ENCODE peak calls at places on chromosomes 2 and 18, in seven cellular contexts. One of them, this sample, is unnamed.

GRCh38 chr18:3059272-3059671 is 46.3 kb upstream of the LPIN2 start:
- DNase-seq in psoas muscle: no peak
- DNase-seq in endothelial cell: no peak
- DNase-seq in neural progenitor cell: no peak
- DNase-seq in CD8-positive, alpha-beta T cell: no peak
- DNase-seq in fibroblast of villous mesenchyme: no peak
- DNase-seq in ovary: no peak
- DNase-seq in this sample: no peak

GRCh38 chr2:135843671-135844070 is 6.7 kb upstream of the LCT start:
- DNase-seq in ovary: no peak
- DNase-seq in neural progenitor cell: no peak
- DNase-seq in fibroblast of villous mesenchyme: no peak
- DNase-seq in psoas muscle: no peak
- DNase-seq in CD8-positive, alpha-beta T cell: no peak
- DNase-seq in endothelial cell: no peak
- DNase-seq in this sample: no peak

GRCh38 chr2:112720785-112721184 is at the start of gene NT5DC4:
- DNase-seq in CD8-positive, alpha-beta T cell: no peak
- DNase-seq in endothelial cell: no peak
- DNase-seq in ovary: no peak
- DNase-seq in fibroblast of villous mesenchyme: no peak
- DNase-seq in neural progenitor cell: no peak
- DNase-seq in psoas muscle: no peak
- DNase-seq in this sample: peak

GRCh38 chr2:9341351-9341887 is 81.9 kb downstream of the ITGB1BP1 start:
- DNase-seq in neural progenitor cell: no peak
- DNase-seq in CD8-positive, alpha-beta T cell: no peak
- DNase-seq in fibroblast of villous mesenchyme: no peak
- DNase-seq in psoas muscle: no peak
- DNase-seq in ovary: no peak
- DNase-seq in endothelial cell: no peak
- DNase-seq in this sample: no peak

GRCh38 chr2:207619764-207620203 is 5.4 kb downstream of the METTL21A start:
- DNase-seq in CD8-positive, alpha-beta T cell: no peak
- DNase-seq in fibroblast of villous mesenchyme: no peak
- DNase-seq in psoas muscle: no peak
- DNase-seq in endothelial cell: no peak
- DNase-seq in neural progenitor cell: no peak
- DNase-seq in ovary: no peak
- DNase-seq in this sample: no peak

GRCh38 chr2:173161040-173161439 is 85.4 kb downstream of the MAP3K20 start:
- DNase-seq in fibroblast of villous mesenchyme: peak
- DNase-seq in CD8-positive, alpha-beta T cell: no peak
- DNase-seq in neural progenitor cell: no peak
- DNase-seq in psoas muscle: no peak
- DNase-seq in endothelial cell: no peak
- DNase-seq in ovary: no peak
- DNase-seq in this sample: no peak

GRCh38 chr2:23418490-23418911 is 33.5 kb downstream of the KLHL29 start:
- DNase-seq in CD8-positive, alpha-beta T cell: no peak
- DNase-seq in fibroblast of villous mesenchyme: peak
- DNase-seq in endothelial cell: no peak
- DNase-seq in psoas muscle: no peak
- DNase-seq in neural progenitor cell: no peak
- DNase-seq in ovary: no peak
- DNase-seq in this sample: peak

GRCh38 chr2:149225446-149225845 is 104.9 kb upstream of the LYPD6 start:
- DNase-seq in endothelial cell: no peak
- DNase-seq in fibroblast of villous mesenchyme: peak
- DNase-seq in neural progenitor cell: no peak
- DNase-seq in ovary: no peak
- DNase-seq in psoas muscle: no peak
- DNase-seq in CD8-positive, alpha-beta T cell: no peak
- DNase-seq in this sample: no peak

GRCh38 chr2:43097650-43098049 is 128.8 kb downstream of the ZFP36L2 start:
- DNase-seq in endothelial cell: no peak
- DNase-seq in CD8-positive, alpha-beta T cell: no peak
- DNase-seq in neural progenitor cell: no peak
- DNase-seq in ovary: no peak
- DNase-seq in fibroblast of villous mesenchyme: no peak
- DNase-seq in psoas muscle: no peak
- DNase-seq in this sample: no peak

GRCh38 chr2:25685030-25685429 is 11.7 kb upstream of the DTNB start:
- DNase-seq in neural progenitor cell: no peak
- DNase-seq in CD8-positive, alpha-beta T cell: no peak
- DNase-seq in psoas muscle: no peak
- DNase-seq in ovary: no peak
- DNase-seq in fibroblast of villous mesenchyme: no peak
- DNase-seq in endothelial cell: no peak
- DNase-seq in this sample: no peak

GRCh38 chr2:237955640-237956401 is 11.0 kb upstream of the UBE2F start:
- DNase-seq in fibroblast of villous mesenchyme: no peak
- DNase-seq in ovary: no peak
- DNase-seq in endothelial cell: no peak
- DNase-seq in CD8-positive, alpha-beta T cell: no peak
- DNase-seq in neural progenitor cell: peak
- DNase-seq in psoas muscle: no peak
- DNase-seq in this sample: no peak

GRCh38 chr2:210287301-210287700 is 27.7 kb downstream of the MYL1 start:
- DNase-seq in endothelial cell: no peak
- DNase-seq in fibroblast of villous mesenchyme: no peak
- DNase-seq in ovary: no peak
- DNase-seq in neural progenitor cell: peak
- DNase-seq in CD8-positive, alpha-beta T cell: no peak
- DNase-seq in psoas muscle: no peak
- DNase-seq in this sample: no peak

GRCh38 chr2:233966388-233966787 is 49.2 kb downstream of the TRPM8 start:
- DNase-seq in psoas muscle: no peak
- DNase-seq in ovary: no peak
- DNase-seq in fibroblast of villous mesenchyme: no peak
- DNase-seq in CD8-positive, alpha-beta T cell: no peak
- DNase-seq in neural progenitor cell: no peak
- DNase-seq in endothelial cell: no peak
- DNase-seq in this sample: no peak

GRCh38 chr2:241199286-241199685 is 10.8 kb downstream of the ANO7 start:
- DNase-seq in psoas muscle: no peak
- DNase-seq in fibroblast of villous mesenchyme: no peak
- DNase-seq in ovary: no peak
- DNase-seq in endothelial cell: no peak
- DNase-seq in neural progenitor cell: no peak
- DNase-seq in CD8-positive, alpha-beta T cell: no peak
- DNase-seq in this sample: no peak

GRCh38 chr2:237198144-237198900 is 112.6 kb downstream of the COPS8 start:
- DNase-seq in psoas muscle: no peak
- DNase-seq in CD8-positive, alpha-beta T cell: no peak
- DNase-seq in ovary: no peak
- DNase-seq in endothelial cell: no peak
- DNase-seq in neural progenitor cell: no peak
- DNase-seq in fibroblast of villous mesenchyme: peak
- DNase-seq in this sample: no peak

GRCh38 chr2:46050489-46050888 is 246.7 kb upstream of the EPAS1 start:
- DNase-seq in fibroblast of villous mesenchyme: no peak
- DNase-seq in neural progenitor cell: no peak
- DNase-seq in CD8-positive, alpha-beta T cell: no peak
- DNase-seq in psoas muscle: no peak
- DNase-seq in ovary: no peak
- DNase-seq in endothelial cell: no peak
- DNase-seq in this sample: no peak
- TF ChIP-seq CTCF in fibroblast of villous mesenchyme: no peak
- TF ChIP-seq CTCF in neural progenitor cell: peak
- TF ChIP-seq CTCF in CD8-positive, alpha-beta T cell: no peak
- TF ChIP-seq CTCF in psoas muscle: no peak
- TF ChIP-seq CTCF in ovary: no peak
- TF ChIP-seq CTCF in endothelial cell: peak
- TF ChIP-seq CTCF in this sample: no peak

GRCh38 chr2:67237288-67237687 is 159.8 kb upstream of the ETAA1 start:
- DNase-seq in neural progenitor cell: no peak
- DNase-seq in ovary: no peak
- DNase-seq in endothelial cell: no peak
- DNase-seq in psoas muscle: no peak
- DNase-seq in fibroblast of villous mesenchyme: no peak
- DNase-seq in CD8-positive, alpha-beta T cell: no peak
- DNase-seq in this sample: no peak
- TF ChIP-seq CTCF in neural progenitor cell: peak
- TF ChIP-seq CTCF in ovary: no peak
- TF ChIP-seq CTCF in endothelial cell: no peak
- TF ChIP-seq CTCF in psoas muscle: no peak
- TF ChIP-seq CTCF in fibroblast of villous mesenchyme: peak
- TF ChIP-seq CTCF in CD8-positive, alpha-beta T cell: no peak
- TF ChIP-seq CTCF in this sample: no peak

DNA sequence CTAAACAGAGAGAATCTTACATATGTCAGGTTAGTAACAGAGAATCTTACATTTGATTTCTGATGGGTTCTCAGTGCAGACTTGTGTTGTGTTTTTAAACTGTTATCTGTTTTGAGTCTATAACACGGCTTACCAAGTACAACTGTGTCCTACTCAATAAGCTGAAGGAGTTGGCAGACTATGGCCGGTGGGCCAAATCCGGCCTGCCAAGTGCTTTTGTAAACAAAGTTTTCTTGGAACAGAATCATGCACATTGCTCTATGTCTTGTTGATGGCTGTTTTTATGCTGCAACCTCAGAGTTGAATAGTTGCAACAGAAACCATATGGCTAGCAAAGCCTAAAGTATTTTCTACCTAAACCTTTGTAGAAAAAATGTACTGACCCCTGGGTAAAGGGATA is 75.1 kb downstream of the CD8B2 start:
- DNase-seq in ovary: no peak
- DNase-seq in endothelial cell: no peak
- DNase-seq in psoas muscle: no peak
- DNase-seq in neural progenitor cell: no peak
- DNase-seq in fibroblast of villous mesenchyme: no peak
- DNase-seq in CD8-positive, alpha-beta T cell: no peak
- DNase-seq in this sample: peak
- TF ChIP-seq CTCF in ovary: no peak
- TF ChIP-seq CTCF in endothelial cell: no peak
- TF ChIP-seq CTCF in psoas muscle: no peak
- TF ChIP-seq CTCF in neural progenitor cell: no peak
- TF ChIP-seq CTCF in fibroblast of villous mesenchyme: no peak
- TF ChIP-seq CTCF in CD8-positive, alpha-beta T cell: no peak
- TF ChIP-seq CTCF in this sample: no peak

GRCh38 chr2:99666256-99666655 is 176.4 kb upstream of the REV1 start:
- DNase-seq in CD8-positive, alpha-beta T cell: no peak
- DNase-seq in endothelial cell: no peak
- DNase-seq in fibroblast of villous mesenchyme: no peak
- DNase-seq in psoas muscle: no peak
- DNase-seq in neural progenitor cell: no peak
- DNase-seq in ovary: no peak
- DNase-seq in this sample: no peak
- TF ChIP-seq CTCF in CD8-positive, alpha-beta T cell: no peak
- TF ChIP-seq CTCF in endothelial cell: peak
- TF ChIP-seq CTCF in fibroblast of villous mesenchyme: no peak
- TF ChIP-seq CTCF in psoas muscle: peak
- TF ChIP-seq CTCF in neural progenitor cell: no peak
- TF ChIP-seq CTCF in ovary: no peak
- TF ChIP-seq CTCF in this sample: no peak

GRCh38 chr18:44876024-44876423 is 195.3 kb downstream of the SETBP1 start:
- DNase-seq in ovary: no peak
- DNase-seq in endothelial cell: peak
- DNase-seq in fibroblast of villous mesenchyme: no peak
- DNase-seq in neural progenitor cell: no peak
- DNase-seq in psoas muscle: no peak
- DNase-seq in CD8-positive, alpha-beta T cell: no peak
- DNase-seq in this sample: no peak

GRCh38 chr18:44866103-44866502 is 185.4 kb downstream of the SETBP1 start:
- DNase-seq in ovary: no peak
- DNase-seq in psoas muscle: no peak
- DNase-seq in fibroblast of villous mesenchyme: no peak
- DNase-seq in neural progenitor cell: no peak
- DNase-seq in CD8-positive, alpha-beta T cell: no peak
- DNase-seq in endothelial cell: no peak
- DNase-seq in this sample: no peak

GRCh38 chr18:44871771-44872170 is 191.1 kb downstream of the SETBP1 start:
- DNase-seq in fibroblast of villous mesenchyme: no peak
- DNase-seq in psoas muscle: no peak
- DNase-seq in CD8-positive, alpha-beta T cell: no peak
- DNase-seq in neural progenitor cell: no peak
- DNase-seq in ovary: no peak
- DNase-seq in endothelial cell: no peak
- DNase-seq in this sample: no peak

GRCh38 chr18:44869533-44869932 is 188.8 kb downstream of the SETBP1 start:
- DNase-seq in neural progenitor cell: no peak
- DNase-seq in psoas muscle: no peak
- DNase-seq in endothelial cell: no peak
- DNase-seq in ovary: no peak
- DNase-seq in CD8-positive, alpha-beta T cell: no peak
- DNase-seq in fibroblast of villous mesenchyme: no peak
- DNase-seq in this sample: no peak

DNA sequence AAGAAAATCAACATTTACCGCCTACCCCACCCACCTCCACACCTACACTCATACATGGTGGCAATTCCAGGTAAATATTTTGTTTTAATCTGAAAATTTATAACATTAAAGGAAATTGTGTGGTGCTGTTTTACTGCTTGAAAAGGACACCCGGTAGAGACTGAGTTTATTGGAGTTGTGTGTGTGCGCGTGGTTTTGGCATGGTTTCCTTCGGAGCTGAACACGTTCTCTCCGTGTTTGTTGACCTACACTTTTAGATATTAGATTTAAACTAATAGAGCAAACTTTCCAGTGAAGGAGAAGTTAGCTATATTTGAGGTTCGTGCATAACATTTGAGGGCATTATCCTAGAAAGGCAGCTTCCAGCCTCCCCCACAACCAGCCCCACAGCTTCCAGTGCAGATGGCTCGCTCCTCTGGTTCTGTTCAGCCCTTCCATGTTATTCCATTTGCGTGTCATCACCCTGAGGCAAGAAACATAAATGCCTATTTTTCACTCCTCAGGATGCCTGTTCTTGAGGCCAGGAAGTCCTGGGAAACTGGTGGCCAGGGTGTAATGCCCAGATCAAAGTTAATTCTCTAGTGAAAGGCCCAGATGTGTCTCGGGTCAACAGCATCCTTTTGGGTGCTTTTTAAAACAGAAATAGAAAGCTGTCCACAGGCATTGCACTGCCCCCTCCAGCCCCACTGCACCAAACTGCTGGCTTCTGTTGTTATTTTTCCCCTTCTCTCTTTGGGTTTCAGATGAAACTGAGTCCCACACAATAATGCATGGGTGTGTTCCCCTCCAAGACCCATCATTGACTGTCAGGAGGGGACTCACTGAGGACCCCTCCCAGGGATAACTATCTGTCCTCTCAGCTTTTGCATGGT is 190.2 kb downstream of the SETBP1 start:
- DNase-seq in neural progenitor cell: no peak
- DNase-seq in CD8-positive, alpha-beta T cell: no peak
- DNase-seq in endothelial cell: no peak
- DNase-seq in ovary: no peak
- DNase-seq in fibroblast of villous mesenchyme: peak
- DNase-seq in psoas muscle: no peak
- DNase-seq in this sample: no peak
- TF ChIP-seq CTCF in neural progenitor cell: no peak
- TF ChIP-seq CTCF in CD8-positive, alpha-beta T cell: no peak
- TF ChIP-seq CTCF in endothelial cell: no peak
- TF ChIP-seq CTCF in ovary: no peak
- TF ChIP-seq CTCF in fibroblast of villous mesenchyme: no peak
- TF ChIP-seq CTCF in psoas muscle: no peak
- TF ChIP-seq CTCF in this sample: no peak

GRCh38 chr18:9392726-9393125 is 58.2 kb downstream of the TWSG1 start:
- DNase-seq in CD8-positive, alpha-beta T cell: no peak
- DNase-seq in fibroblast of villous mesenchyme: no peak
- DNase-seq in neural progenitor cell: peak
- DNase-seq in endothelial cell: no peak
- DNase-seq in ovary: no peak
- DNase-seq in psoas muscle: no peak
- DNase-seq in this sample: no peak
- TF ChIP-seq CTCF in CD8-positive, alpha-beta T cell: no peak
- TF ChIP-seq CTCF in fibroblast of villous mesenchyme: no peak
- TF ChIP-seq CTCF in neural progenitor cell: no peak
- TF ChIP-seq CTCF in endothelial cell: no peak
- TF ChIP-seq CTCF in ovary: no peak
- TF ChIP-seq CTCF in psoas muscle: no peak
- TF ChIP-seq CTCF in this sample: no peak

GRCh38 chr2:52264488-52264887 is 1232.6 kb upstream of the NRXN1 start:
- DNase-seq in psoas muscle: no peak
- DNase-seq in endothelial cell: no peak
- DNase-seq in CD8-positive, alpha-beta T cell: no peak
- DNase-seq in neural progenitor cell: peak
- DNase-seq in fibroblast of villous mesenchyme: no peak
- DNase-seq in ovary: no peak
- DNase-seq in this sample: no peak
- TF ChIP-seq CTCF in psoas muscle: no peak
- TF ChIP-seq CTCF in endothelial cell: no peak
- TF ChIP-seq CTCF in CD8-positive, alpha-beta T cell: no peak
- TF ChIP-seq CTCF in neural progenitor cell: no peak
- TF ChIP-seq CTCF in fibroblast of villous mesenchyme: no peak
- TF ChIP-seq CTCF in ovary: no peak
- TF ChIP-seq CTCF in this sample: no peak